ENCODE peak calls at places on chromosomes 16 and 17, in eight cellular contexts. D is stimulated activated CD8-positive, alpha-beta memory T cell treated with anti-CD3 and anti-CD28 coated beads, Interleukin-7, amount 100 ng/mL, for 48 hours; Y is BJ; I is nucleus accumbens; J is NCI-H460; X is putamen; C is IMR-90; K is HL-60. H is an unnamed sample.

GRCh38 chr17:45035848-45036247 is 15.6 kb downstream of the DCAKD start:
- DNase-seq in D (no peak), Y (no peak), I (no peak), J (no peak), X (no peak), C (no peak), K (no peak), H (no peak)

GRCh38 chr17:81701288-81702071 is 1.7 kb upstream of the MRPL12 start:
- DNase-seq in D (no peak), Y (no peak), I (no peak), J (no peak), X (no peak), C (no peak), K (peak; percentile 63), H (no peak)

GRCh38 chr17:79164408-79164807 is 89.8 kb downstream of the ENGASE start:
- DNase-seq in D (no peak), Y (no peak), I (no peak), J (no peak), X (no peak), C (no peak), K (no peak), H (no peak)

GRCh38 chr16:80604600-80605355 is 64.0 kb downstream of the DYNLRB2 start:
- DNase-seq in D (no peak), Y (no peak), I (no peak), J (no peak), X (no peak), C (no peak), K (no peak), H (no peak)

GRCh38 chr17:76265624-76266243 is 586 bp downstream of the UBALD2 start:
- DNase-seq in D (no peak), Y (no peak), I (peak; percentile 51), J (peak; percentile 29), X (no peak), C (peak; percentile 30), K (peak; percentile 42), H (no peak)

GRCh38 chr16:586645-587590 is 2.9 kb upstream of the RAB40C start:
- DNase-seq in D (no peak), Y (no peak), I (no peak), J (no peak), X (no peak), C (no peak), K (no peak), H (no peak)

GRCh38 chr17:78397681-78398101 is 19.2 kb downstream of the PGS1 start:
- DNase-seq in D (no peak), Y (no peak), I (no peak), J (no peak), X (no peak), C (peak; percentile 40), K (no peak), H (no peak)

GRCh38 chr17:41784207-41784744 is 2.2 kb downstream of the JUP start:
- DNase-seq in D (no peak), Y (no peak), I (no peak), J (no peak), X (no peak), C (peak; percentile 71), K (peak; percentile 76), H (no peak)

GRCh38 chr17:58306131-58306951 is 22.3 kb downstream of the TSPOAP1 start:
- DNase-seq in D (no peak), Y (no peak), I (no peak), J (no peak), X (no peak), C (no peak), K (no peak), H (no peak)

GRCh38 chr16:70644763-70645597 is 1.4 kb upstream of the IL34 start:
- DNase-seq in D (no peak), Y (no peak), I (no peak), J (no peak), X (no peak), C (no peak), K (no peak), H (no peak)

GRCh38 chr16:11405331-11406176 is 60.3 kb downstream of the RMI2 start:
- DNase-seq in D (peak; percentile 25), Y (no peak), I (no peak), J (peak; percentile 31), X (no peak), C (peak; percentile 8), K (peak; percentile 41), H (no peak)

GRCh38 chr16:85491798-85492616 is 121.1 kb upstream of the GSE1 start:
- DNase-seq in D (no peak), Y (peak; percentile 6), I (no peak), J (no peak), X (peak; percentile 33), C (no peak), K (no peak), H (no peak)

GRCh38 chr16:64090327-64090726 is 1031.5 kb downstream of the CDH11 start:
- DNase-seq in D (no peak), Y (no peak), I (no peak), J (no peak), X (no peak), C (no peak), K (no peak), H (no peak)

GRCh38 chr16:57516176-57516725 is 20.1 kb downstream of the CCDC102A start:
- DNase-seq in D (no peak), Y (no peak), I (no peak), J (no peak), X (no peak), C (no peak), K (no peak), H (no peak)

GRCh38 chr17:81254955-81255717 is 16.0 kb downstream of the NDUFAF8 start:
- DNase-seq in D (no peak), Y (peak; percentile 15), I (peak; percentile 16), J (peak; percentile 59), X (no peak), C (peak; percentile 82), K (peak; percentile 90), H (peak; percentile 54)

GRCh38 chr16:4200781-4201137 is 41.1 kb downstream of the SRL start:
- DNase-seq in D (no peak), Y (peak; percentile 28), I (no peak), J (no peak), X (no peak), C (peak; percentile 51), K (no peak), H (no peak)

GRCh38 chr16:27485811-27486210 is 63.9 kb downstream of the GTF3C1 start:
- DNase-seq in D (no peak), Y (no peak), I (no peak), J (no peak), X (no peak), C (no peak), K (no peak), H (no peak)

GRCh38 chr17:44348234-44348987 is 3.3 kb downstream of the GRN start:
- DNase-seq in D (no peak), Y (no peak), I (peak; percentile 11), J (no peak), X (peak; percentile 50), C (peak; percentile 57), K (peak; percentile 83), H (no peak)

GRCh38 chr17:6041261-6041660 is 28.9 kb upstream of the WSCD1 start:
- DNase-seq in D (no peak), Y (no peak), I (no peak), J (no peak), X (no peak), C (no peak), K (no peak), H (no peak)

GRCh38 chr17:6713130-6713917 is at the start of gene SLC13A5:
- DNase-seq in D (no peak), Y (no peak), I (peak; percentile 3), J (no peak), X (peak; percentile 11), C (no peak), K (peak; percentile 1), H (no peak)

GRCh38 chr17:7477392-7478275 is 1.8 kb downstream of the ZBTB4 start:
- DNase-seq in D (no peak), Y (peak; percentile 87), I (no peak), J (no peak), X (peak; percentile 25), C (peak; percentile 95), K (no peak), H (peak; percentile 85)

GRCh38 chr17:37160940-37161339 is 212.2 kb downstream of the AATF start:
- DNase-seq in D (no peak), Y (no peak), I (no peak), J (no peak), X (no peak), C (peak; percentile 57), K (no peak), H (no peak)

GRCh38 chr16:75624921-75625334 is 1.8 kb upstream of the ADAT1 start:
- DNase-seq in D (no peak), Y (no peak), I (no peak), J (no peak), X (no peak), C (peak; percentile 63), K (no peak), H (no peak)

GRCh38 chr17:57486416-57486815 is 230.1 kb downstream of the MSI2 start:
- DNase-seq in D (no peak), Y (no peak), I (no peak), J (no peak), X (no peak), C (no peak), K (no peak), H (no peak)

GRCh38 chr16:1543085-1543896 is 9.8 kb downstream of the TMEM204 start:
- DNase-seq in D (peak; percentile 79), Y (peak; percentile 57), I (no peak), J (peak; percentile 21), X (no peak), C (peak; percentile 76), K (peak; percentile 89), H (no peak)

GRCh38 chr17:15143524-15143923 is 121.6 kb downstream of the PMP22 start:
- DNase-seq in D (no peak), Y (no peak), I (no peak), J (no peak), X (no peak), C (no peak), K (no peak), H (no peak)

GRCh38 chr16:66911801-66912200 is 6.9 kb downstream of the CDH16 start:
- DNase-seq in D (no peak), Y (no peak), I (no peak), J (no peak), X (no peak), C (no peak), K (no peak), H (no peak)

GRCh38 chr17:12024332-12024731 is 3.7 kb downstream of the MAP2K4 start:
- DNase-seq in D (no peak), Y (no peak), I (no peak), J (no peak), X (no peak), C (peak; percentile 73), K (no peak), H (peak; percentile 3)

GRCh38 chr17:72775914-72776313 is 316.6 kb downstream of the SLC39A11 start:
- DNase-seq in D (no peak), Y (no peak), I (no peak), J (no peak), X (no peak), C (no peak), K (no peak), H (no peak)

GRCh38 chr16:3144331-3144881 is 9.6 kb downstream of the ZNF213 start:
- DNase-seq in D (no peak), Y (no peak), I (no peak), J (no peak), X (no peak), C (no peak), K (no peak), H (no peak)

GRCh38 chr16:81562174-81562849 is 117.7 kb downstream of the CMIP start:
- DNase-seq in D (no peak), Y (no peak), I (no peak), J (no peak), X (no peak), C (no peak), K (no peak), H (no peak)

GRCh38 chr17:16005641-16006040 is 6.0 kb downstream of the TTC19 start:
- DNase-seq in D (no peak), Y (no peak), I (no peak), J (no peak), X (no peak), C (peak; percentile 30), K (no peak), H (no peak)

GRCh38 chr17:64406321-64407200 is 15.9 kb upstream of the PECAM1 start:
- DNase-seq in D (no peak), Y (no peak), I (no peak), J (no peak), X (no peak), C (no peak), K (peak; percentile 34), H (no peak)

GRCh38 chr16:57134982-57135381 is 42.6 kb downstream of the CPNE2 start:
- DNase-seq in D (no peak), Y (no peak), I (no peak), J (no peak), X (no peak), C (no peak), K (no peak), H (no peak)

H was measured in AG04450.